ENCODE peak calls at places on chromosomes 16 and 17, in six cellular contexts. E, K, C, W, V and Y are unnamed samples.

GRCh38 chr17:55246583-55246982 is 18.2 kb upstream of the HLF start:
- DNase-seq in E (no peak), K (no peak), C (no peak), W (no peak), V (no peak), Y (no peak)

GRCh38 chr17:83078378-83079339 is 750 bp upstream of the METRNL start:
- DNase-seq in E (no peak), K (no peak), C (peak; percentile 80), W (no peak), V (peak; percentile 47), Y (no peak)

GRCh38 chr16:6695666-6696065 is 637.0 kb upstream of the RBFOX1 start:
- DNase-seq in E (no peak), K (no peak), C (no peak), W (no peak), V (no peak), Y (no peak)

GRCh38 chr17:8125196-8125946 is 1.5 kb upstream of the HES7 start:
- DNase-seq in E (peak; percentile 60), K (peak; percentile 78), C (peak; percentile 92), W (no peak), V (peak; percentile 92), Y (no peak)

GRCh38 chr17:78132086-78132676 is 1.6 kb downstream of the TMC8 start:
- DNase-seq in E (no peak), K (no peak), C (no peak), W (no peak), V (peak; percentile 43), Y (no peak)

GRCh38 chr17:45021607-45022287 is 29.7 kb downstream of the DCAKD start:
- DNase-seq in E (peak; percentile 47), K (peak; percentile 70), C (peak; percentile 89), W (no peak), V (peak; percentile 80), Y (no peak)

GRCh38 chr16:23482778-23483177 is 27.5 kb downstream of the GGA2 start:
- DNase-seq in E (no peak), K (no peak), C (no peak), W (no peak), V (no peak), Y (no peak)

GRCh38 chr16:82544378-82544777 is 82.4 kb upstream of the CDH13 start:
- DNase-seq in E (no peak), K (no peak), C (no peak), W (no peak), V (no peak), Y (no peak)

GRCh38 chr17:36151891-36152638 is 24.4 kb downstream of the TBC1D3B start:
- DNase-seq in E (no peak), K (no peak), C (no peak), W (no peak), V (no peak), Y (no peak)

GRCh38 chr17:35390663-35391062 is 17.2 kb upstream of the SLFN11 start:
- DNase-seq in E (no peak), K (no peak), C (no peak), W (no peak), V (no peak), Y (no peak)

GRCh38 chr16:84950906-84951305 is 60.4 kb downstream of the ZDHHC7 start:
- DNase-seq in E (no peak), K (no peak), C (no peak), W (no peak), V (peak; percentile 21), Y (no peak)

GRCh38 chr16:67468731-67469130 is 12.2 kb downstream of the ATP6V0D1 start:
- DNase-seq in E (no peak), K (no peak), C (no peak), W (no peak), V (no peak), Y (no peak)

GRCh38 chr16:57262841-57263584 is 18.0 kb downstream of the ARL2BP start:
- DNase-seq in E (no peak), K (no peak), C (peak; percentile 30), W (no peak), V (no peak), Y (no peak)